ENCODE peak calls at places on chromosome 18, in eight cellular contexts. One of them, this sample, is unnamed.

GRCh38 chr18:29147944-29148343 is 971.0 kb upstream of the CDH2 start:
- DNase-seq in HCT116: no peak
- DNase-seq in H1: no peak
- DNase-seq in SK-N-SH: no peak
- DNase-seq in K562: no peak
- DNase-seq in GM12878: no peak
- DNase-seq in endothelial cell of umbilical vein: peak
- DNase-seq in HepG2: no peak
- DNase-seq in this sample: peak

GRCh38 chr18:70047931-70048603 is 100.4 kb upstream of the CD226 start:
- DNase-seq in GM12878: no peak
- DNase-seq in SK-N-SH: no peak
- DNase-seq in H1: no peak
- DNase-seq in HepG2: no peak
- DNase-seq in K562: no peak
- DNase-seq in HCT116: no peak
- DNase-seq in endothelial cell of umbilical vein: peak
- DNase-seq in this sample: no peak

GRCh38 chr18:70363861-70364260 is 75.0 kb downstream of the SOCS6 start:
- DNase-seq in HepG2: peak
- DNase-seq in HCT116: peak
- DNase-seq in endothelial cell of umbilical vein: peak
- DNase-seq in GM12878: no peak
- DNase-seq in K562: no peak
- DNase-seq in H1: no peak
- DNase-seq in SK-N-SH: no peak
- DNase-seq in this sample: no peak

GRCh38 chr18:79494936-79495335 is 99.2 kb downstream of the NFATC1 start:
- DNase-seq in SK-N-SH: no peak
- DNase-seq in HepG2: no peak
- DNase-seq in HCT116: no peak
- DNase-seq in H1: no peak
- DNase-seq in GM12878: no peak
- DNase-seq in endothelial cell of umbilical vein: no peak
- DNase-seq in K562: no peak
- DNase-seq in this sample: no peak

GRCh38 chr18:75548353-75548752 is 120.8 kb upstream of the SMIM21 start:
- DNase-seq in SK-N-SH: peak
- DNase-seq in GM12878: no peak
- DNase-seq in HCT116: peak
- DNase-seq in H1: no peak
- DNase-seq in HepG2: no peak
- DNase-seq in K562: no peak
- DNase-seq in endothelial cell of umbilical vein: no peak
- DNase-seq in this sample: peak

GRCh38 chr18:8513249-8513648 is 96.0 kb upstream of the RAB12 start:
- DNase-seq in H1: no peak
- DNase-seq in SK-N-SH: no peak
- DNase-seq in K562: no peak
- DNase-seq in endothelial cell of umbilical vein: no peak
- DNase-seq in GM12878: no peak
- DNase-seq in HCT116: no peak
- DNase-seq in HepG2: no peak
- DNase-seq in this sample: no peak

GRCh38 chr18:23719634-23720201 is 30.5 kb downstream of the LAMA3 start:
- DNase-seq in SK-N-SH: no peak
- DNase-seq in endothelial cell of umbilical vein: peak
- DNase-seq in HCT116: peak
- DNase-seq in GM12878: no peak
- DNase-seq in HepG2: peak
- DNase-seq in H1: peak
- DNase-seq in K562: peak
- DNase-seq in this sample: no peak

GRCh38 chr18:73381361-73382031 is 513.7 kb upstream of the NETO1 start:
- DNase-seq in endothelial cell of umbilical vein: no peak
- DNase-seq in K562: no peak
- DNase-seq in GM12878: no peak
- DNase-seq in SK-N-SH: no peak
- DNase-seq in HCT116: no peak
- DNase-seq in H1: no peak
- DNase-seq in HepG2: no peak
- DNase-seq in this sample: no peak

GRCh38 chr18:79489048-79489899 is 93.5 kb downstream of the NFATC1 start:
- DNase-seq in H1: no peak
- DNase-seq in GM12878: no peak
- DNase-seq in K562: no peak
- DNase-seq in endothelial cell of umbilical vein: no peak
- DNase-seq in HCT116: no peak
- DNase-seq in SK-N-SH: no peak
- DNase-seq in HepG2: no peak
- DNase-seq in this sample: no peak

DNA sequence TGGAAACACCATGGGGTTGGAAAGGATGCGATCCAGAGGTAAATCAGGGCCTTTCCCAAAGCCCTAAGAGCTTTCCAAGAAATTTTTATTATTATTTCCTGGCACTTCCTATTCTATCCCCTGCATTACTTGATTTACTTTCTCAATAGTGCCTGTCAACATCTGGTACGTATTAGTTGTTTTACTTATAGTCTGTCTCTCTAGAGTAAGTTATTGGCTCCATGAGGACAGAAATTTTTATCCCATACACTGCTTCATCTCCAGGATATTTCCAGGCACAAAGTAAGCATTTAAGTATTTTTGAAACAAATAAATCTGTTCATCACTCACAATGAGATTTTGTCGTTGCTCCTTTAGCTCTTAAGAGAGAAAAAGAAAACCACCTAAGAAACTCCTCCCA is 18.1 kb downstream of the PPP4R1 start:
- DNase-seq in SK-N-SH: no peak
- DNase-seq in HepG2: no peak
- DNase-seq in HCT116: no peak
- DNase-seq in K562: no peak
- DNase-seq in endothelial cell of umbilical vein: peak
- DNase-seq in H1: no peak
- DNase-seq in GM12878: no peak
- DNase-seq in this sample: no peak
- H3K9ac ChIP-seq in SK-N-SH: no peak
- H3K9ac ChIP-seq in HepG2: no peak
- H3K9ac ChIP-seq in HCT116: no peak
- H3K9ac ChIP-seq in K562: no peak
- H3K9ac ChIP-seq in endothelial cell of umbilical vein: no peak
- H3K9ac ChIP-seq in H1: no peak
- H3K9ac ChIP-seq in GM12878: no peak
- H3K9ac ChIP-seq in this sample: no peak

DNA sequence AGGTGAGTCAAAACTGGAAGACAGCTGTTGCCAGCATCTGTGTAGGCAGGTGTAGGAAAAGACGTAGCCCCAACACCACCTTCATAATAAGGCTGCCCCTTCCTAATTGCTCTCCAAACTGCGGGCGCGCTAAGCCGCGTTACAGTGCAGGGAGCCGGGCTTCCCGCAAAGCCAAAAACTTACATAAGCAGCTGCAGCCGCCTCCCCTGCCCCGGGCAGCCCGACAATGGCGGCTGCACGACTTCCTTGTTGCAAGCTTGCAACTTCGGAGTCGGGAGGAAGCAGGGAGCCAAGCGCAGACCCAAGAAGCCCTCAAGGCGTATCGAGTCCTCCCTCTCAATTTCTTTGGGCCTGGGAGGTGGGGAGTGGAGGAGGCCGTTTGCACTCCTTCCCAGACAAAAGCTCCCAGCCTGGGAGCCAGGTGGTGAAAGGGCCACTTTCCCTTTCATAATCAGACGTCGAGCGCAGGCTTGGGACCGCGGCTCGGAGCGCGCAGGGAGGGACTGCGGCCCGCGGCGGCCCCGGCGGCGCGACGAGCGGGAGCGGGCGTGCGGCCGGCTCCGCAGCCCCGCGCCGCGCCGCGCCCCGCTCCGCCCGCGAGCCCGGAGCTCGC is 802 bp downstream of the ZBTB14 start:
- DNase-seq in GM12878: no peak
- DNase-seq in HepG2: peak
- DNase-seq in HCT116: no peak
- DNase-seq in endothelial cell of umbilical vein: peak
- DNase-seq in K562: no peak
- DNase-seq in SK-N-SH: no peak
- DNase-seq in H1: no peak
- DNase-seq in this sample: no peak
- TF ChIP-seq POLR2AphosphoS5 in GM12878: peak
- TF ChIP-seq POLR2AphosphoS5 in HepG2: no peak
- TF ChIP-seq POLR2AphosphoS5 in HCT116: no peak
- TF ChIP-seq POLR2AphosphoS5 in endothelial cell of umbilical vein: peak
- TF ChIP-seq POLR2AphosphoS5 in K562: no peak
- TF ChIP-seq POLR2AphosphoS5 in SK-N-SH: no peak
- TF ChIP-seq POLR2AphosphoS5 in H1: peak
- TF ChIP-seq POLR2AphosphoS5 in this sample: no peak

DNA sequence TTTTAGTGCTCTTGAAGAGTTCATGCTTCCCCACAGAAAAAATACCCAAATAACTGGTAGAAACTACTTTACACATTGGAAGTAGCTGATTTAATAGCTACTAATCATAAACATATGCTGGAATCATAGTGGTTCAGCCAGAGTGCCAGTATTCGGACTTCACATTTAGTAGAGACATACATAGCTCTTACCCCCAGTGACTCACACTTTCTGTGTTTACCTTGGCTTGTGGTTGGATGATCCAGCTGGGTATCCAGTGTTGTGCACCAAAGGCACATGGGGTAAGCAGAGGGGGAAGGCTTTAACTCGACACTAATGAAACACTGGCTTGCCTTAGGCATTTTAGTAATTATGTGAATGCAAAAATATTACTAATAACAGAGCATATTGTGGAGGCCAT is 18.1 kb downstream of the ARHGAP28 start:
- DNase-seq in HepG2: no peak
- DNase-seq in K562: no peak
- DNase-seq in HCT116: no peak
- DNase-seq in SK-N-SH: no peak
- DNase-seq in H1: no peak
- DNase-seq in endothelial cell of umbilical vein: peak
- DNase-seq in GM12878: no peak
- DNase-seq in this sample: no peak
- H3K27ac ChIP-seq in HepG2: no peak
- H3K27ac ChIP-seq in K562: no peak
- H3K27ac ChIP-seq in HCT116: no peak
- H3K27ac ChIP-seq in SK-N-SH: peak
- H3K27ac ChIP-seq in H1: no peak
- H3K27ac ChIP-seq in endothelial cell of umbilical vein: no peak
- H3K27ac ChIP-seq in GM12878: no peak
- H3K27ac ChIP-seq in this sample: peak

GRCh38 chr18:65817178-65817577 is 66.4 kb downstream of the CDH7 start:
- DNase-seq in GM12878: no peak
- DNase-seq in endothelial cell of umbilical vein: no peak
- DNase-seq in SK-N-SH: no peak
- DNase-seq in K562: no peak
- DNase-seq in H1: no peak
- DNase-seq in HepG2: no peak
- DNase-seq in HCT116: no peak
- DNase-seq in this sample: no peak

GRCh38 chr18:65811307-65811706 is 60.5 kb downstream of the CDH7 start:
- DNase-seq in HepG2: no peak
- DNase-seq in SK-N-SH: no peak
- DNase-seq in H1: no peak
- DNase-seq in endothelial cell of umbilical vein: no peak
- DNase-seq in GM12878: no peak
- DNase-seq in HCT116: no peak
- DNase-seq in K562: no peak
- DNase-seq in this sample: no peak
- H3K9ac ChIP-seq in HepG2: no peak
- H3K9ac ChIP-seq in SK-N-SH: no peak
- H3K9ac ChIP-seq in H1: no peak
- H3K9ac ChIP-seq in endothelial cell of umbilical vein: no peak
- H3K9ac ChIP-seq in GM12878: no peak
- H3K9ac ChIP-seq in HCT116: no peak
- H3K9ac ChIP-seq in K562: no peak
- H3K9ac ChIP-seq in this sample: no peak

GRCh38 chr18:62942578-62942977 is 227.2 kb downstream of the PHLPP1 start:
- DNase-seq in SK-N-SH: no peak
- DNase-seq in endothelial cell of umbilical vein: no peak
- DNase-seq in GM12878: no peak
- DNase-seq in HCT116: no peak
- DNase-seq in H1: no peak
- DNase-seq in HepG2: no peak
- DNase-seq in K562: no peak
- DNase-seq in this sample: no peak

GRCh38 chr18:62938006-62938405 is 222.7 kb downstream of the PHLPP1 start:
- DNase-seq in K562: no peak
- DNase-seq in HCT116: no peak
- DNase-seq in H1: no peak
- DNase-seq in GM12878: no peak
- DNase-seq in endothelial cell of umbilical vein: no peak
- DNase-seq in SK-N-SH: no peak
- DNase-seq in HepG2: no peak
- DNase-seq in this sample: no peak

GRCh38 chr18:62939433-62939832 is 224.1 kb downstream of the PHLPP1 start:
- DNase-seq in K562: no peak
- DNase-seq in H1: no peak
- DNase-seq in endothelial cell of umbilical vein: peak
- DNase-seq in SK-N-SH: no peak
- DNase-seq in GM12878: no peak
- DNase-seq in HCT116: no peak
- DNase-seq in HepG2: no peak
- DNase-seq in this sample: no peak

GRCh38 chr18:62938451-62938850 is 223.1 kb downstream of the PHLPP1 start:
- DNase-seq in GM12878: no peak
- DNase-seq in H1: no peak
- DNase-seq in HCT116: no peak
- DNase-seq in endothelial cell of umbilical vein: no peak
- DNase-seq in K562: no peak
- DNase-seq in HepG2: no peak
- DNase-seq in SK-N-SH: no peak
- DNase-seq in this sample: no peak

DNA sequence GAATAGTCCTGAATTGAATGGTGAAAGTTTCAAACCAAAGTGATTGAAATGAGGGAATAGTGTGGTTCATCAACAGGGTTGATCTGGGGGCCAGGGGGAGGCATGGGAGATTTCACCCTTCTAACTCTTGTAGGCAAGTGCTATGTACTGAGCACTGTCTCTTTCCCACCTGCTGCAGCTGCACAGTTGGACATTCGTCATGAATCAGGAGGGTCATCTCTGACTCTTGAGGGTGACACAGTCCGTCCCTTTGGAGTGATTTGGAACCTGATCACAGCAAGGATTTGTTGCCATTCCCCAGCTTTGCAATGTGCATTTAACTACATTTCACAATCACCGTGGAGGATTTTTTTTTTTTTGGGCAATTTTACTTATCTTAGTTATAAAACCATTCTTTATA is 224.6 kb downstream of the PHLPP1 start:
- DNase-seq in K562: no peak
- DNase-seq in H1: no peak
- DNase-seq in endothelial cell of umbilical vein: no peak
- DNase-seq in HepG2: no peak
- DNase-seq in HCT116: no peak
- DNase-seq in SK-N-SH: no peak
- DNase-seq in GM12878: no peak
- DNase-seq in this sample: no peak
- TF ChIP-seq POLR2AphosphoS5 in K562: no peak
- TF ChIP-seq POLR2AphosphoS5 in H1: no peak
- TF ChIP-seq POLR2AphosphoS5 in endothelial cell of umbilical vein: no peak
- TF ChIP-seq POLR2AphosphoS5 in HepG2: no peak
- TF ChIP-seq POLR2AphosphoS5 in HCT116: no peak
- TF ChIP-seq POLR2AphosphoS5 in SK-N-SH: no peak
- TF ChIP-seq POLR2AphosphoS5 in GM12878: no peak
- TF ChIP-seq POLR2AphosphoS5 in this sample: no peak